ENCODE peak calls at places on chromosomes 3 and 15, in five cellular contexts. V is heart right ventricle, A is PC-3, S is fibroblast of lung, Y is mesendoderm. R is an unnamed sample. For H3K4me1 and H3K36me3, the result is how much of the 10 kb centered on the place peaks cover.

GRCh38 chr15:69459063-69459462 is 6.4 kb downstream of the RPLP1 start:
- DNase-seq in Y (no peak), V (no peak), S (no peak), A (no peak), R (no peak)

GRCh38 chr15:90184786-90185704 is 16.1 kb upstream of the SEMA4B start:
- DNase-seq in A (peak), V (peak), Y (peak), S (peak), R (peak)

GRCh38 chr3:45978348-45978747 is 17.3 kb downstream of the FYCO1 start:
- DNase-seq in A (peak), V (no peak), S (no peak), Y (no peak), R (no peak)

GRCh38 chr15:29795610-29796009 is 26.7 kb downstream of the TJP1 start:
- DNase-seq in Y (no peak), S (no peak), V (no peak), A (no peak), R (no peak)

GRCh38 chr3:102979682-102980378 is 545.0 kb downstream of the ZPLD1 start:
- DNase-seq in S (peak), V (peak), A (peak), Y (no peak), R (peak)

GRCh38 chr3:172355836-172356235 is 92.4 kb downstream of the GHSR start:
- DNase-seq in S (peak), A (peak), Y (no peak), V (no peak), R (no peak)

GRCh38 chr3:4766716-4767499 is 212.3 kb upstream of the BHLHE40 start:
- DNase-seq in S (no peak), Y (no peak), V (no peak), A (no peak), R (no peak)

GRCh38 chr3:9767418-9767817 is 2.3 kb downstream of the CAMK1 start:
- DNase-seq in Y (no peak), S (no peak), A (no peak), V (no peak), R (no peak)

GRCh38 chr3:50674349-50675178 is at the start of gene DOCK3:
- DNase-seq in V (peak), A (peak), S (peak), Y (peak), R (peak)

GRCh38 chr3:46193436-46193835 is 14.7 kb downstream of the CCR1 start:
- DNase-seq in Y (no peak), V (no peak), S (no peak), A (peak), R (no peak)

GRCh38 chr15:99487337-99487730 is 78.5 kb upstream of the MEF2A start:
- DNase-seq in S (no peak), A (no peak), V (no peak), Y (no peak), R (no peak)

GRCh38 chr3:50610181-50610971 is 1.2 kb downstream of the CISH start:
- DNase-seq in V (no peak), S (no peak), A (no peak), Y (no peak), R (no peak)

GRCh38 chr3:44402548-44402947 is 64.0 kb downstream of the TCAIM start:
- DNase-seq in V (no peak), Y (no peak), A (no peak), S (no peak), R (no peak)

GRCh38 chr3:33877187-33877586 is 78.8 kb downstream of the PDCD6IP start:
- DNase-seq in A (no peak), S (no peak), Y (no peak), V (no peak), R (no peak)

GRCh38 chr3:11716576-11717250 is 73.0 kb upstream of the VGLL4 start:
- DNase-seq in V (no peak), Y (no peak), S (no peak), A (no peak), R (no peak)

GRCh38 chr15:93965491-93965890 is 265.9 kb upstream of the MCTP2 start:
- DNase-seq in A (no peak), Y (no peak), V (no peak), S (no peak), R (no peak)

GRCh38 chr3:13716540-13717221 is 163.2 kb downstream of the WNT7A start:
- DNase-seq in Y (no peak), S (no peak), A (no peak), V (no peak), R (peak)

GRCh38 chr3:88025001-88025552 is 33.7 kb downstream of the CGGBP1 start:
- DNase-seq in V (no peak), A (no peak), S (no peak), Y (peak), R (no peak)

GRCh38 chr3:98750520-98750919 is 12.6 kb upstream of the ST3GAL6 start:
- DNase-seq in A (peak), V (no peak), Y (no peak), S (peak), R (no peak)

GRCh38 chr15:27601239-27601942 is 497.7 kb downstream of the OCA2 start:
- DNase-seq in S (peak), V (no peak), A (peak), Y (peak), R (no peak)

GRCh38 chr3:76107935-76108570 is 322.7 kb upstream of the ZNF717 start:
- DNase-seq in S (peak), Y (peak), A (peak), V (no peak), R (no peak)

GRCh38 chr15:55710286-55710685 is 32.7 kb downstream of the PRTG start:
- DNase-seq in S (no peak), V (no peak), Y (no peak), A (no peak), R (no peak)

GRCh38 chr3:184361932-184362667 is 590 bp downstream of the POLR2H start:
- DNase-seq in A (peak), V (peak), S (no peak), Y (peak), R (peak)

GRCh38 chr15:35003928-35004327 is 15.8 kb upstream of the ZNF770 start:
- DNase-seq in V (no peak), Y (no peak), A (no peak), S (no peak), R (no peak)

GRCh38 chr3:151402349-151402748 is 17.8 kb upstream of the P2RY12 start:
- DNase-seq in A (no peak), V (no peak), S (no peak), Y (no peak), R (no peak)

GRCh38 chr3:86954226-86954625 is 36.7 kb downstream of the VGLL3 start:
- DNase-seq in A (peak), V (no peak), S (no peak), Y (no peak), R (no peak)

GRCh38 chr3:177816667-177817208 is 619.5 kb upstream of the TBL1XR1 start:
- DNase-seq in Y (peak), S (peak), V (no peak), A (peak), R (no peak)

GRCh38 chr3:55167586-55168317 is 239.9 kb upstream of the LRTM1 start:
- DNase-seq in V (no peak), A (peak), Y (no peak), S (peak), R (no peak)

GRCh38 chr15:63970723-63971426 is 75.4 kb downstream of the DAPK2 start:
- DNase-seq in S (no peak), Y (no peak), V (no peak), A (no peak), R (no peak)

GRCh38 chr3:9279959-9280358 is 30.5 kb upstream of the SRGAP3 start:
- DNase-seq in Y (peak), A (peak), S (peak), V (no peak), R (no peak)

GRCh38 chr15:32113224-32113623 is 82.9 kb downstream of the CHRNA7 start:
- DNase-seq in V (no peak), S (no peak), Y (no peak), A (no peak), R (no peak)

GRCh38 chr3:157027861-157028745 is 131.8 kb downstream of the CCNL1 start:
- DNase-seq in A (no peak), Y (peak), S (peak), V (no peak), R (no peak)

GRCh38 chr3:25906132-25906906 is 116.4 kb downstream of the OXSM start:
- DNase-seq in A (no peak), Y (no peak), V (no peak), S (no peak), R (no peak)

GRCh38 chr3:125662675-125663074 is 67.4 kb upstream of the OSBPL11 start:
- DNase-seq in Y (no peak), A (no peak), S (peak), V (no peak), R (no peak)

GRCh38 chr3:109687626-109688025 is 350.3 kb upstream of the DPPA4 start:
- DNase-seq in A (no peak), Y (peak), V (no peak), S (peak), R (no peak)

GRCh38 chr15:34628577-34629152 is 45.2 kb upstream of the GOLGA8B start:
- DNase-seq in V (no peak), Y (no peak), S (peak), A (peak), R (no peak)

GRCh38 chr3:133474251-133474801 is 74.5 kb downstream of the BFSP2 start:
- DNase-seq in Y (no peak), A (no peak), S (peak), V (peak), R (no peak)

GRCh38 chr3:133472889-133473288 is 73.0 kb downstream of the BFSP2 start:
- DNase-seq in V (no peak), Y (no peak), A (no peak), S (no peak), R (no peak)

GRCh38 chr3:133476971-133477375 is 77.1 kb downstream of the BFSP2 start:
- DNase-seq in V (no peak), Y (no peak), S (no peak), A (no peak), R (no peak)

GRCh38 chr3:133477497-133477896 is 77.6 kb downstream of the BFSP2 start:
- DNase-seq in Y (no peak), V (no peak), S (no peak), A (no peak), R (no peak)

GRCh38 chr3:133475245-133476010 is 75.6 kb downstream of the BFSP2 start:
- DNase-seq in S (no peak), V (no peak), Y (no peak), A (no peak), R (no peak)
- H3K4me1 ChIP-seq in S (under half), V (under half), Y (under half), A (under half), R (under half)

DNA sequence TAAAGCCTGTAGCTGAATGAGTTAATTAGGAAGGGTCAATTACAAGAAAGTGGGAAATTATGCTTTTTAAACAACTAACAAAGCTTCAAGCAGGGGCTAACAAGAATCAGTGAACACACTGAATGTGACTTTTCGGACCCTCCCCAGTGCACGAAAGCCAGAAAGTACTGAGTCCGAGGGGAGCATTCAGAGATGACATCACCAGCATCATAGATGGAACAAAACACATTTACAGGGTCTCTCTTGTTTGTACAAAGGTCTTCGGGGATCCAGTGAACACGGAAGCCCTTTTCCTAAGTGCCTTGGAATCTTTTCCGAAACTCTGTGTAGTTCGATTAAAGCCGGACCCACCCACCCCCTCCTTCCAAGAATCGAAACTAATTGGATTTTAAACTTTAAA is 829 bp downstream of the DCP1A start:
- DNase-seq in S (peak), V (no peak), A (no peak), Y (peak), R (no peak)
- H3K27ac ChIP-seq in S (peak), V (no peak), A (no peak), Y (no peak), R (no peak)

GRCh38 chr3:113454057-113454456 is 12.8 kb upstream of the CFAP44 start:
- DNase-seq in A (no peak), V (no peak), S (no peak), Y (no peak), R (no peak)
- H3K36me3 ChIP-seq in A (under half), V (half or more), S (under half), Y (under half), R (under half)

GRCh38 chr3:49411550-49411967 is 217 bp downstream of the RHOA start:
- DNase-seq in Y (no peak), V (peak), S (no peak), A (no peak), R (peak)

GRCh38 chr3:49410844-49411549 is 779 bp downstream of the RHOA start:
- DNase-seq in V (no peak), Y (no peak), S (no peak), A (no peak), R (no peak)

GRCh38 chr3:49411968-49412631 is at the start of the genes RHOA and TCTA:
- DNase-seq in S (peak), V (peak), Y (peak), A (peak), R (peak)

GRCh38 chr3:49413338-49413734 is 1.1 kb downstream of the TCTA start:
- DNase-seq in S (no peak), V (no peak), A (no peak), Y (no peak), R (no peak)

DNA sequence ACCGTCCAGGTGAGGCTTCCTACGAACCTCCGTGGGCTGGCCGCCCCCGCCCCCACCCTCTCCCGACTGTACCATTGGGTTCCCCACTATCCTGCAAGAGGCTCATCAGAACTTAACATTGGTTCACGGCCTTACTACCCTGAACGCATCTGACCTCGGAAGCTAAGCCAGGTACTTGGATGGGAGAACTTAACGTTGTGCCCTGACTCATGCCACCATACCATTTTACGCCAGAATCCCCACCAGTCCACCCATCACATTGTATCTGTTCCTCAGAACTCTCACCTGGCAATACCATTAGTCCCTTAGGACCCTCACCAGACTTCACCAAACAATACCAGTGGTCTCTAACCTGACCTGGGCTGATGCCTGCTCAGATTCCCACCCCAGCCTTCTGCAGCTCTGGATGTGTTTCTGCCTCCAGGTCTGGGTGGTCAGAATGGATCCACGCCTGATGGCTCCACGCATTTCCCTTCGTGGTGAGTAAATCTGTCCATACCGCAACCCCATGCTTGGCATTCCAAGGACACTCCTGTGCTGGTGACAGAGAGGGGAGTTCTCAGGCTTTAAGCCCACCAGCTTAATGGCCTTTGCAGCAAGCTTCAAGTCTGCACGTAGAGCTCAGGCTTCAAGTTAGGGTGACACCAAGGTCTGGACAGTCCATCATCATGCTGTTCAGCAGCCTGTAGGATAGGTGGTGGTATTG is 562 bp downstream of the TCTA start:
- DNase-seq in S (peak), Y (peak), A (no peak), V (no peak), R (no peak)
- H3K4me1 ChIP-seq in S (under half), Y (under half), A (under half), V (half or more), R (under half)

GRCh38 chr15:42448281-42448680 is 42.7 kb downstream of the ZNF106 start:
- DNase-seq in Y (no peak), S (no peak), V (no peak), A (no peak), R (no peak)
- H3K27ac ChIP-seq in Y (no peak), S (no peak), V (no peak), A (no peak), R (no peak)

GRCh38 chr3:142568393-142569017 is 10.0 kb downstream of the ATR start:
- DNase-seq in V (no peak), A (no peak), S (no peak), Y (no peak), R (no peak)
- H3K36me3 ChIP-seq in V (under half), A (under half), S (under half), Y (under half), R (under half)